ENCODE peak calls at places on chromosomes 1 and 21, in eight cellular contexts. L, A, N, V, F, C, S and X are unnamed samples.

GRCh38 chr1:162405800-162406199 is 6.1 kb downstream of the SH2D1B start:
- DNase-seq in N (no peak), V (no peak), C (no peak), S (no peak), F (no peak), L (no peak), A (no peak), X (no peak)

GRCh38 chr1:116433283-116434257 is 60.5 kb downstream of the ATP1A1 start:
- DNase-seq in V (no peak), C (no peak), S (peak; percentile 58), L (no peak), F (peak; percentile 16), N (peak; percentile 53), A (peak; percentile 75), X (no peak)

GRCh38 chr1:28322209-28322608 is 6.6 kb upstream of the MED18 start:
- DNase-seq in N (no peak), L (no peak), F (no peak), V (peak; percentile 88), C (no peak), A (no peak), S (no peak), X (peak; percentile 84)

GRCh38 chr1:6209661-6210605 is 4.0 kb downstream of the RNF207 start:
- DNase-seq in L (no peak), N (no peak), V (no peak), C (no peak), F (no peak), S (no peak), A (no peak), X (no peak)

GRCh38 chr1:47843781-47844555 is 153.2 kb downstream of the TRABD2B start:
- DNase-seq in L (no peak), S (no peak), V (no peak), C (no peak), N (no peak), F (no peak), A (no peak), X (no peak)

GRCh38 chr1:158043232-158043631 is 49.8 kb downstream of the KIRREL1 start:
- DNase-seq in A (no peak), V (no peak), C (no peak), N (peak; percentile 40), F (no peak), S (no peak), L (no peak), X (no peak)

GRCh38 chr1:12078938-12079861 is 16.1 kb downstream of the TNFRSF8 start:
- DNase-seq in N (peak; percentile 83), L (peak; percentile 27), S (no peak), A (no peak), F (peak; percentile 55), V (no peak), C (no peak), X (no peak)

GRCh38 chr1:192580351-192580962 is 4.9 kb downstream of the RGS1 start:
- DNase-seq in N (peak; percentile 77), A (peak; percentile 59), V (peak; percentile 21), F (peak; percentile 73), L (peak; percentile 42), S (no peak), C (no peak), X (no peak)

GRCh38 chr1:45673956-45674355 is 12.4 kb downstream of the GPBP1L1 start:
- DNase-seq in N (no peak), V (no peak), S (no peak), C (no peak), A (peak; percentile 9), L (no peak), F (peak; percentile 48), X (no peak)

GRCh38 chr1:84365225-84366221 is 32.8 kb upstream of the DNASE2B start:
- DNase-seq in C (no peak), V (peak; percentile 87), A (peak; percentile 99), S (no peak), L (peak; percentile 99), N (peak; percentile 92), F (peak; percentile 96), X (peak; percentile 89)

GRCh38 chr1:200535605-200536004 is 84.9 kb downstream of the KIF14 start:
- DNase-seq in N (peak; percentile 25), C (no peak), F (no peak), V (no peak), S (no peak), A (peak; percentile 22), L (peak; percentile 63), X (no peak)

GRCh38 chr1:225877570-225877969 is 4.6 kb downstream of the TMEM63A start:
- DNase-seq in N (peak; percentile 47), A (no peak), V (no peak), C (peak; percentile 65), F (peak; percentile 61), L (no peak), S (peak; percentile 32), X (no peak)

GRCh38 chr21:15289896-15290841 is 225.4 kb upstream of the NRIP1 start:
- DNase-seq in S (no peak), V (no peak), A (no peak), L (no peak), C (no peak), F (peak; percentile 16), N (no peak), X (no peak)

GRCh38 chr1:8392522-8392921 is 74.6 kb downstream of the SLC45A1 start:
- DNase-seq in N (peak; percentile 66), S (no peak), C (no peak), F (no peak), V (no peak), A (no peak), L (no peak), X (no peak)

GRCh38 chr1:234616644-234617043 is 6.7 kb upstream of the IRF2BP2 start:
- DNase-seq in C (no peak), A (peak; percentile 65), F (peak; percentile 90), V (no peak), S (no peak), N (peak; percentile 40), L (no peak), X (no peak)

GRCh38 chr21:34362136-34362444 is 1.7 kb upstream of the KCNE2 start:
- DNase-seq in L (no peak), N (no peak), C (no peak), V (no peak), S (no peak), A (no peak), F (no peak), X (no peak)
- H3K4me3 ChIP-seq in L (no peak overlapping the region), N (no peak overlapping the region), C (no peak overlapping the region), V (no peak overlapping the region), S (no peak overlapping the region), A (no peak overlapping the region), F (no peak overlapping the region), X (no peak overlapping the region)

DNA sequence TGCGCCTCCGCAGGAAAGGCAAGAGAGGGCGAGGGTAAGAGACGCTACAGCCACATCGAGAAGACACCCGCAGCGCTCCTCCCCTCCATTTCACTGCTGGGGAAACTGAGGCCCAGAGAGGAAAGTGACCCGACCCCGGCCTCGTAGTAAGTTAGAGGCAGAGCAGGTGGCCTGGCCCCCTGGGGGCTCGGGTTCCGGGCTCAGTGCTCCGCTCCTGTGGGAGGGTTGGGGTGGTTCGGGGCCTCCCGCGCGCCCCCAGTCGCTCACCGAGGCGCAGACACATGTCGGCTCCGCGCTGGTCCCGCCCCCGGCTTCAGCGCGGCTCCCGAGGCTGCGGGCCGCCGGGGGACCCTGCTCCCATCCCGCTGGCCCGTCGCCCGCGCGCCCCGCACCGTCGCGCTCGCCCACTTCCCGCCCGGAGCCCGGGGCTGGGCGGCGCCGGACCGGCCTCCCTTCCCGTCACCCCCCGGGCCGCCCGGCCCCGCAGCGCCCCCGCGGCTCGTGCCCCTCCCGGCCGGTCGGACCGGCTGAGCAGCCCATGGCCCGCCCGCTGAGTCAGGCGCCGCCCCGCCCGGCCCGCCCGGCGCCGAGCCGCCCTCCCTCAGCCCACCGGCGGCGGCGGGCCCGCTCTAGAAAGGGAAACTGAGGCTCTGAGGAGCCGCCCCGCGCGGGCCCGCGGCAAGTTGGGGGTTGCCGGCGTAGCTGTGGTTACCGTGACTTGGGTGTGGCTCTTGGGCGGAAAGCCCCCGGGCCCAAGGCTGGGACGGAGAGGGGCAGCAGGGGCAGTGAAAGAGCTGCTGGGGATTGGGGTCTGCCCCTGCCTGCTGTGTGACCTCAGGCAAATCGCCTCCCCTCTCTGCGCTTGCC is at the start of gene TMEM54:
- DNase-seq in V (no peak), F (no peak), L (no peak), C (peak; percentile 73), N (no peak), A (no peak), S (no peak), X (no peak)
- TF ChIP-seq CTCF in V (no peak), F (no peak), L (no peak), C (no peak), N (peak; percentile 8), A (no peak), S (no peak), X (no peak)

DNA sequence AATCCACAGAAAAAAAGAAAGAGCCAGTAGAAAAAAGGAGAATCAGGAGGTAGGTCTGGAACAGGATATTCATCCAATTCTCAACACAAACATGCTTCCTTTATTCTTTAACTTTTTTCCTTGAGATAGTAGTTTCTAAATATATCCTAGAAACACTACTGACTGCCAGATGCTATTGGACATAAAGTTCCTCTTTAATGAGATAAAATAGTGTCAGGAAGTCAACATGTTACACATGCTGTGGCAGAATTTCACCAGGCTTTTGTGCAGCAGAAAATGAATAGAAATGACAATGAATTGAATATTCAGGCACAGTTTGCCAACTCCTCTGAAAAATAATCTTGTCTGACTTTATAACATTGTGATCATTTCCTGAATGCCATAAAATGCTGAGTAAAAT is 486.2 kb upstream of the ADGRL2 start:
- DNase-seq in A (no peak), F (no peak), C (no peak), V (no peak), N (peak; percentile 46), L (no peak), S (no peak), X (no peak)
- H3K4me3 ChIP-seq in A (no peak overlapping the region), F (no peak overlapping the region), C (no peak overlapping the region), V (no peak overlapping the region), N (no peak overlapping the region), L (no peak overlapping the region), S (no peak overlapping the region), X (no peak overlapping the region)

GRCh38 chr1:107047602-107048001 is 8.9 kb upstream of the PRMT6 start:
- DNase-seq in V (no peak), F (peak; percentile 5), A (no peak), L (no peak), S (no peak), N (no peak), C (no peak), X (no peak)
- TF ChIP-seq CTCF in V (no peak), F (no peak), A (no peak), L (no peak), S (no peak), N (peak; percentile 2), C (no peak), X (peak; percentile 12)

GRCh38 chr1:30907390-30907640 is 1.2 kb downstream of the SDC3 start:
- DNase-seq in C (no peak), F (no peak), V (no peak), L (no peak), S (no peak), A (no peak), N (no peak), X (no peak)
- H3K4me3 ChIP-seq in C (peak overlapping the region; percentile 42), F (peak overlapping the region; percentile 72), V (peak overlapping the region; percentile 58), L (peak overlapping the region; percentile 76), S (peak overlapping the region; percentile 72), A (peak overlapping the region; percentile 68), N (peak overlapping the region; percentile 67), X (peak overlapping the region; percentile 64)

GRCh38 chr1:184497962-184498723 is 111.3 kb downstream of the C1orf21 start:
- DNase-seq in A (no peak), F (no peak), V (no peak), L (no peak), S (no peak), N (no peak), C (no peak), X (no peak)
- TF ChIP-seq CTCF in A (no peak), F (no peak), V (no peak), L (no peak), S (no peak), N (no peak), C (no peak), X (peak; percentile 15)

GRCh38 chr1:43705982-43706597 is 1.2 kb upstream of the ST3GAL3 start:
- DNase-seq in C (no peak), V (no peak), F (peak; percentile 7), A (no peak), L (no peak), N (no peak), S (no peak), X (no peak)
- H3K4me3 ChIP-seq in C (peak overlapping the region; percentile 72), V (no peak overlapping the region), F (no peak overlapping the region), A (peak overlapping the region; percentile 86), L (peak overlapping the region; percentile 80), N (peak overlapping the region; percentile 88), S (peak overlapping the region; percentile 86), X (peak overlapping the region; percentile 76)